ENCODE peak calls at places on chromosomes 3 and 15, in four cellular contexts. M is HCT116, P is ovary, Y is SK-N-SH. T is an unnamed sample. For H3K4me1, the result is how much of the 10 kb centered on the place peaks cover.

GRCh38 chr15:34721802-34722795 is 32.7 kb downstream of the GJD2 start:
- DNase-seq in M (peak), P (peak), Y (peak), T (peak)

GRCh38 chr3:157280786-157281185 is 120.8 kb upstream of the CCNL1 start:
- DNase-seq in P (no peak), Y (no peak), M (no peak), T (no peak)

GRCh38 chr3:152352559-152352958 is 83.8 kb downstream of the MBNL1 start:
- DNase-seq in P (no peak), Y (no peak), M (no peak), T (no peak)

GRCh38 chr3:190265795-190266194 is 56.5 kb downstream of the CLDN1 start:
- DNase-seq in P (no peak), Y (no peak), M (peak), T (no peak)

GRCh38 chr15:98999233-98999632 is 8.4 kb downstream of the PGPEP1L start:
- DNase-seq in P (no peak), M (no peak), Y (no peak), T (no peak)

GRCh38 chr3:9151240-9151639 is 98.2 kb downstream of the SRGAP3 start:
- DNase-seq in P (no peak), M (no peak), Y (no peak), T (no peak)

GRCh38 chr3:37287776-37288175 is 113.4 kb upstream of the LRRFIP2 start:
- DNase-seq in Y (no peak), M (no peak), P (no peak), T (no peak)

GRCh38 chr15:31051646-31052045 is 49.9 kb downstream of the TRPM1 start:
- DNase-seq in P (no peak), Y (no peak), M (no peak), T (no peak)

GRCh38 chr3:20930034-20930433 is 744.0 kb upstream of the SGO1 start:
- DNase-seq in M (no peak), P (no peak), Y (peak), T (peak)

GRCh38 chr3:106811376-106811775 is 565.9 kb upstream of the CCDC54 start:
- DNase-seq in P (no peak), M (no peak), Y (no peak), T (no peak)

GRCh38 chr15:70426065-70426821 is 328.5 kb upstream of the TLE3 start:
- DNase-seq in Y (no peak), M (no peak), P (no peak), T (no peak)

GRCh38 chr3:69443554-69443953 is 57.7 kb upstream of the FRMD4B start:
- DNase-seq in P (no peak), Y (no peak), M (no peak), T (no peak)

GRCh38 chr3:149085828-149086231 is 503 bp downstream of the HLTF start:
- DNase-seq in P (no peak), Y (no peak), M (no peak), T (peak)

GRCh38 chr3:191376742-191377141 is 46.4 kb upstream of the UTS2B start:
- DNase-seq in Y (no peak), P (no peak), M (no peak), T (no peak)

GRCh38 chr15:51751687-51752683 is 588 bp downstream of the TMOD2 start:
- DNase-seq in M (no peak), P (peak), Y (peak), T (peak)

GRCh38 chr3:61218508-61218907 is 32.7 kb downstream of the FHIT start:
- DNase-seq in M (no peak), P (no peak), Y (no peak), T (no peak)

GRCh38 chr15:55681631-55682030 is 61.3 kb downstream of the PRTG start:
- DNase-seq in Y (no peak), M (no peak), P (no peak), T (no peak)

GRCh38 chr3:141909408-141909807 is 33.0 kb downstream of the ATP1B3 start:
- DNase-seq in P (no peak), M (no peak), Y (no peak), T (no peak)

GRCh38 chr15:34648335-34648631 is 64.8 kb upstream of the GOLGA8B start:
- DNase-seq in Y (no peak), P (no peak), M (no peak), T (no peak)

GRCh38 chr3:36540898-36541518 is 160.7 kb downstream of the STAC start:
- DNase-seq in M (peak), P (no peak), Y (no peak), T (peak)

GRCh38 chr15:34793901-34794300 is 1.4 kb downstream of the ACTC1 start:
- DNase-seq in M (no peak), Y (no peak), P (no peak), T (no peak)

GRCh38 chr3:152331975-152332374 is 63.2 kb downstream of the MBNL1 start:
- DNase-seq in P (no peak), Y (no peak), M (no peak), T (no peak)

GRCh38 chr15:57235865-57236264 is 140.4 kb upstream of the CGNL1 start:
- DNase-seq in P (no peak), M (no peak), Y (peak), T (peak)

GRCh38 chr3:159764211-159765024 is 224.2 kb upstream of the IL12A start:
- DNase-seq in P (no peak), Y (peak), M (no peak), T (peak)

GRCh38 chr15:54482251-54482650 is 504.0 kb downstream of the UNC13C start:
- DNase-seq in P (no peak), Y (no peak), M (no peak), T (no peak)

DNA sequence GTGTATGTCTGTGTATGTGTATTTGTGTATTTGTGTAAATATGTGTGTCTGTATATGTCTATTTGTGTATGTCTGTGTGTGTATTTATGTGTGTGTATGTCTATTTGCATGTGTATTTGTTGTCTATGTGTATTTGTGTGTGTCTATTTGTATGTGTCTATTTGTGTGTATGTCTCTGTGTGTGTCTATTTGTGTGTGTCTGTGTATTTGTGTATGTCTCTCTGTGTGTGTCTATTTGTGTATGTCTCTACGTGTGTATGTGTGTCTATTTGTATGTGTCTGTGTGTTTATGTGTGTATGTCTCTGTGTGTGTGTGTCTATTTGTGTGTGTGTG is 30.4 kb downstream of the PTH1R start:
- DNase-seq in M (no peak), Y (no peak), P (no peak), T (no peak)
- TF ChIP-seq CTCF in M (no peak), Y (no peak), P (no peak), T (no peak)

GRCh38 chr15:64701051-64701450 is 74.3 kb downstream of the RBPMS2 start:
- DNase-seq in M (no peak), P (no peak), Y (no peak), T (no peak)

GRCh38 chr15:64699767-64700388 is 75.5 kb downstream of the RBPMS2 start:
- DNase-seq in Y (peak), P (no peak), M (no peak), T (peak)

GRCh38 chr15:64703632-64703959 is 71.8 kb downstream of the RBPMS2 start:
- DNase-seq in P (no peak), M (no peak), Y (peak), T (no peak)

GRCh38 chr15:64702816-64703631 is 72.4 kb downstream of the RBPMS2 start:
- DNase-seq in M (peak), Y (peak), P (peak), T (peak)

GRCh38 chr15:64701482-64701881 is 73.9 kb downstream of the RBPMS2 start:
- DNase-seq in M (no peak), P (no peak), Y (no peak), T (no peak)
- H3K4me1 ChIP-seq in M (under half), P (under half), Y (under half), T (under half)

GRCh38 chr15:44426975-44427755 is at the start of gene CTDSPL2:
- DNase-seq in M (peak), Y (peak), P (peak), T (peak)
- TF ChIP-seq CTCF in M (peak), Y (peak), P (no peak), T (peak)

GRCh38 chr15:91853501-91853967 is at the start of gene SLCO3A1:
- DNase-seq in Y (peak), P (peak), M (no peak), T (peak)
- H3K4me1 ChIP-seq in Y (under half), P (under half), M (under half), T (under half)

DNA sequence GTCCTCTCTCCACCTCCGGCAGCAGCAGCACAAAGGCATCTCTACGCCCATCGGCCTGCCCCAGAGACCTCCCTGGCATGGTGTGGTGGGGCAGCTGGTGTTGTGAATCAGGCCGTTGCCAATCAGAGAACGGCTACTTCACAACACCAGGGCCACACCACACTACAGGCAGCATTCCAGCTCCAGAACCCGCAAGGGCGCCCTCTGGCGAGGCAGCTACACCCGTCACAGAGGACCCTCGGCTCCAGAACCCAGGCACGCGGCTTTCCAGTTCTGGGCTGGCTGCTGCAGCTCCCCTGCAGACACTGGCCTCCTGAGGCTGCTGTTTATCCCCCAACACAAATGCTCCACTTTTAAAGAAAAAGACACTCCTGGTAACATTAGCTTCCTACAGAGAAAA is 127.5 kb upstream of the TOPAZ1 start:
- DNase-seq in Y (peak), P (no peak), M (peak), T (no peak)
- TF ChIP-seq CTCF in Y (peak), P (no peak), M (peak), T (no peak)